ENCODE peak calls at places on chromosomes 4 and X, in four cellular contexts. M is naive thymus-derived CD4-positive, alpha-beta T cell; N is body of pancreas; Z is tibial nerve. G is an unnamed sample. For H3K4me1, the result is how much of the 10 kb centered on the place peaks cover.

GRCh38 chrX:10725071-10725470 is 104.7 kb upstream of the MID1 start:
- DNase-seq in M (no peak), N (no peak), Z (no peak), G (no peak)

GRCh38 chrX:120308558-120308957 is 2.7 kb downstream of the TMEM255A start:
- DNase-seq in M (no peak), N (no peak), Z (no peak), G (no peak)

GRCh38 chr4:123444298-123444731 is 47.7 kb downstream of the SPRY1 start:
- DNase-seq in M (peak), N (no peak), Z (peak), G (no peak)

GRCh38 chr4:14064969-14065368 is 437.4 kb upstream of the BOD1L1 start:
- DNase-seq in M (no peak), N (no peak), Z (no peak), G (no peak)

GRCh38 chrX:20414781-20415445 is 148.2 kb upstream of the RPS6KA3 start:
- DNase-seq in M (no peak), N (no peak), Z (no peak), G (no peak)

GRCh38 chr4:139666735-139667266 is 1.2 kb downstream of the MGST2 start:
- DNase-seq in M (peak), N (peak), Z (peak), G (no peak)

GRCh38 chr4:106312377-106312776 is 3.6 kb downstream of the TBCK start:
- DNase-seq in M (no peak), N (no peak), Z (no peak), G (no peak)

GRCh38 chrX:110180176-110180927 is 137.5 kb downstream of the AMMECR1 start:
- DNase-seq in M (no peak), N (no peak), Z (no peak), G (no peak)

GRCh38 chr4:90174622-90175023 is 47.4 kb downstream of the CCSER1 start:
- DNase-seq in M (no peak), N (peak), Z (no peak), G (no peak)

GRCh38 chr4:6613676-6614651 is 26.5 kb upstream of the MRFAP1 start:
- DNase-seq in M (no peak), N (no peak), Z (no peak), G (no peak)

GRCh38 chr4:169682360-169683047 is 62.1 kb downstream of the CLCN3 start:
- DNase-seq in M (no peak), N (no peak), Z (no peak), G (no peak)

GRCh38 chr4:1614854-1615595 is 69.1 kb downstream of the FAM53A start:
- DNase-seq in M (peak), N (no peak), Z (no peak), G (no peak)

GRCh38 chr4:54359919-54360650 is 131.0 kb downstream of the PDGFRA start:
- DNase-seq in M (no peak), N (no peak), Z (no peak), G (no peak)

GRCh38 chrX:151176351-151176750 is at the start of gene GPR50:
- DNase-seq in M (no peak), N (no peak), Z (no peak), G (no peak)

GRCh38 chr4:30716671-30717207 is 3.4 kb upstream of the PCDH7 start:
- DNase-seq in M (no peak), N (no peak), Z (no peak), G (no peak)

GRCh38 chrX:108359811-108360602 is 78.2 kb downstream of the COL4A6 start:
- DNase-seq in M (no peak), N (no peak), Z (no peak), G (no peak)

GRCh38 chr4:121900132-121900983 is 30.1 kb upstream of the BBS7 start:
- DNase-seq in M (peak), N (peak), Z (peak), G (no peak)

GRCh38 chrX:13059676-13060499 is 15.5 kb upstream of the FAM9C start:
- DNase-seq in M (no peak), N (no peak), Z (no peak), G (no peak)

GRCh38 chrX:124594017-124594651 is 247.8 kb downstream of the SH2D1A start:
- DNase-seq in M (no peak), N (no peak), Z (no peak), G (no peak)

GRCh38 chr4:24121395-24122175 is 231.7 kb upstream of the PPARGC1A start:
- DNase-seq in M (no peak), N (no peak), Z (no peak), G (no peak)

GRCh38 chr4:173046818-173047217 is 121.8 kb upstream of the GALNT7 start:
- DNase-seq in M (no peak), N (no peak), Z (no peak), G (no peak)

GRCh38 chr4:99234331-99235010 is 15.4 kb upstream of the ADH6 start:
- DNase-seq in M (no peak), N (no peak), Z (no peak), G (no peak)

GRCh38 chrX:13965531-13965930 is 64.2 kb downstream of the GEMIN8 start:
- DNase-seq in M (no peak), N (no peak), Z (no peak), G (no peak)

GRCh38 chrX:49155243-49155899 is 7.2 kb upstream of the MAGIX start:
- DNase-seq in M (no peak), N (no peak), Z (no peak), G (peak)

GRCh38 chr4:150387983-150388382 is 194.0 kb upstream of the MAB21L2 start:
- DNase-seq in M (no peak), N (no peak), Z (peak), G (no peak)

GRCh38 chr4:150943831-150944230 is 71.3 kb downstream of the LRBA start:
- DNase-seq in M (no peak), N (no peak), Z (no peak), G (no peak)

GRCh38 chr4:67883902-67884301 is at the start of gene TMPRSS11D:
- DNase-seq in M (no peak), N (no peak), Z (no peak), G (no peak)

GRCh38 chr4:8379771-8380170 is 60.8 kb downstream of the ACOX3 start:
- DNase-seq in M (no peak), N (no peak), Z (no peak), G (no peak)

GRCh38 chr4:154958621-154959358 is 177.7 kb downstream of the RBM46 start:
- DNase-seq in M (no peak), N (peak), Z (peak), G (no peak)

GRCh38 chrX:118823263-118824172 is at the start of gene ZCCHC12:
- DNase-seq in M (peak), N (peak), Z (no peak), G (no peak)

GRCh38 chr4:135316266-135316779 is 1114.7 kb upstream of the PABPC4L start:
- DNase-seq in M (no peak), N (no peak), Z (no peak), G (no peak)

GRCh38 chr4:92328095-92328494 is 24.3 kb downstream of the GRID2 start:
- DNase-seq in M (no peak), N (no peak), Z (no peak), G (no peak)

GRCh38 chr4:149723065-149723464 is 92.6 kb downstream of the IQCM start:
- DNase-seq in M (no peak), N (no peak), Z (no peak), G (no peak)

GRCh38 chr4:7273741-7274297 is 81.5 kb downstream of the SORCS2 start:
- DNase-seq in M (no peak), N (no peak), Z (no peak), G (no peak)

GRCh38 chr4:72919937-72920336 is 149.6 kb downstream of the COX18 start:
- DNase-seq in M (no peak), N (no peak), Z (no peak), G (no peak)

GRCh38 chr4:153349206-153349805 is 4.8 kb downstream of the MND1 start:
- DNase-seq in M (no peak), N (no peak), Z (no peak), G (no peak)

GRCh38 chr4:153347117-153347516 is 2.6 kb downstream of the MND1 start:
- DNase-seq in M (no peak), N (no peak), Z (no peak), G (no peak)

GRCh38 chr4:153346563-153346962 is 2.1 kb downstream of the MND1 start:
- DNase-seq in M (no peak), N (no peak), Z (no peak), G (no peak)

GRCh38 chr4:153346031-153346430 is 1.5 kb downstream of the MND1 start:
- DNase-seq in M (no peak), N (no peak), Z (no peak), G (no peak)

GRCh38 chr4:153348006-153348405 is 3.5 kb downstream of the MND1 start:
- DNase-seq in M (no peak), N (no peak), Z (no peak), G (no peak)
- H3K27ac ChIP-seq in M (no peak), N (no peak), Z (no peak), G (no peak)

GRCh38 chrX:38948046-38948445 is 146.8 kb downstream of the MID1IP1 start:
- DNase-seq in M (no peak), N (no peak), Z (no peak), G (no peak)
- H3K4me3 ChIP-seq in M (no peak), N (no peak), Z (no peak), G (no peak)

GRCh38 chrX:96112689-96113088 is 572.0 kb upstream of the DIAPH2 start:
- DNase-seq in M (no peak), N (no peak), Z (no peak), G (no peak)
- H3K4me1 ChIP-seq in M (under half), N (under half), Z (under half), G (under half)

GRCh38 chr4:4950891-4951290 is 68.4 kb downstream of the CYTL1 start:
- DNase-seq in M (no peak), N (no peak), Z (no peak), G (no peak)
- H3K27ac ChIP-seq in M (no peak), N (no peak), Z (no peak), G (no peak)

DNA sequence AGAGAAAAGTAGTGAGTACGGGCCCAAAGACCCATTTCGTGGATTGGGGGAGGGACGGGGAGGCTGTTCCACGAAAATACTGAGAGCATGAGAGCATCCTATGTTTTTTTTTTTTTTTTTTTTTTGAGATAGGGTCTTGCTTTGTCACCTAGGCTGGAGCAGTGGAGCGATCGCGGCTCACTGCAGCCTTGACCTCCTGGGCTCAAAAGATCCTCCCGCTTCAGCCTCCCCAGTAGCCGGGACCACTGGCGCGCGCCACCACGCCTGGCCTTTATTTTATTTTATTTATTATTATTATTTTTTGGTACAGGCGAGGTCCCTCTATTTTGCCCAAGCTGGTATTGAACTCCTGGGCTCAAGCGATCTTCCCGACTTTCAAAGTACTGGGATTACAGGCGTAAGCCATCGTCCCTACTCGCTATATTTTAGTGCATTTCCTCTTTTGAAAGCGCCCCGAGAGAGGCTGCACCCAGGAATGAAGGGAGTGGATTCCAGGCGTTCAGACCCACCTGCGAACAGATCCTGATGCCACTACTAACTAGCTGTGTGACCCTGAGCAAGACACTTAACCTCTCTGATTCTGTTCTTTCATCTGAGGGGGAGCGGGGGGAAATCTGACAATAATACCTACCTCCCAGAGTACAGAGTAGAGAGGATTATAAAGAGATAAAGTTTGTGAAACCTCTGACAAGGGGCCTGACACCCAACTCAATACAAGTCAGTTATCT is 5.4 kb upstream of the MSX1 start:
- DNase-seq in M (no peak), N (no peak), Z (no peak), G (no peak)
- H3K4me3 ChIP-seq in M (no peak), N (no peak), Z (no peak), G (peak)

GRCh38 chr4:138223191-138223910 is 18.8 kb downstream of the SLC7A11 start:
- DNase-seq in M (no peak), N (no peak), Z (no peak), G (no peak)

GRCh38 chr4:138222041-138222440 is 20.1 kb downstream of the SLC7A11 start:
- DNase-seq in M (no peak), N (peak), Z (no peak), G (no peak)

GRCh38 chr4:138226351-138226750 is 15.8 kb downstream of the SLC7A11 start:
- DNase-seq in M (no peak), N (no peak), Z (no peak), G (no peak)

GRCh38 chr4:138225477-138225876 is 16.7 kb downstream of the SLC7A11 start:
- DNase-seq in M (no peak), N (no peak), Z (no peak), G (no peak)

GRCh38 chr4:138224614-138225013 is 17.5 kb downstream of the SLC7A11 start:
- DNase-seq in M (no peak), N (no peak), Z (no peak), G (no peak)
- H3K4me1 ChIP-seq in M (under half), N (under half), Z (under half), G (under half)

DNA sequence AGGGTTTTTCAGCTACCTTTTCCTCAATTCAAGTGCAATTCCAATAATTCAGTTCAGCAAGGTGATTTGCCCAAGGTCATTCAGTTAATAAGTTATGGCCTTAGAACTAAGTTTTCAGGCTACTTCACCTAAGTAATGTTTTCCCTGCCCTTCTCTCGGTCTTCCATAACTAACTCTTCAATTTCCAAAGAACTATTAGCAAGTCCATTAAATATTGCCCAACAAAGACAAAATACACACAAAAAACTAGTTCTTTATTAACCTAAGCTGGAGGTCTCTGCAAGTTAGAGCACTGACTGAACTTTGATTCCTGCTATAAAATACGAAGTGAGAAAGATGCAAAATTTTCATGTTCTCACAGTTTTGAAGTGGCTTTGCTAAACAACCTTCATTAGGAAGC is 26.8 kb upstream of the GK start:
- DNase-seq in M (no peak), N (no peak), Z (no peak), G (no peak)
- H3K27ac ChIP-seq in M (no peak), N (no peak), Z (no peak), G (no peak)

G was measured in ascending aorta.